ENCODE peak calls at places on chromosome 21, in nine cellular contexts. L is fibroblast of the aortic adventitia; W is stimulated activated CD4-positive, alpha-beta T cell treated with anti-CD3 and anti-CD28 coated beads, Interleukin-12 subunit alpha, Interleukin-12 subunit beta, amount 100 ng/mL, for 4 hours; U is RWPE1; Q is sigmoid colon; V is AG08395; E is Jurkat, Clone E6-1; A is NCI-H1105 treated with DMSO at 0.1 percent for 48 hours; I is stimulated activated CD8-positive, alpha-beta memory T cell treated with anti-CD3 and anti-CD28 coated beads, Interleukin-12 subunit alpha, Interleukin-12 subunit beta, amount 100 ng/mL, for 4 hours. N is an unnamed sample.
A peak's percentile ranks its signal among the peaks of the same experiment; 100 is the strongest.

GRCh38 chr21:28979092-28979491 is 13.6 kb downstream of the LTN1 start:
- DNase-seq in V (no peak), E (no peak), L (no peak), A (no peak), U (no peak), Q (no peak), W (no peak), I (no peak), N (no peak)

GRCh38 chr21:33901421-33902288 is 13.9 kb downstream of the ATP5PO start:
- DNase-seq in W (no peak), L (peak; percentile 65), Q (peak; percentile 73), U (no peak), E (peak; percentile 28), I (no peak), V (peak; percentile 55), A (peak; percentile 17), N (no peak)

GRCh38 chr21:44653656-44654575 is 543 bp downstream of the KRTAP12-4 start:
- DNase-seq in A (no peak), I (peak; percentile 17), Q (no peak), U (no peak), L (no peak), V (no peak), E (peak; percentile 72), W (no peak), N (peak; percentile 64)

GRCh38 chr21:26087223-26087918 is 83.2 kb downstream of the APP start:
- DNase-seq in A (peak; percentile 76), E (no peak), V (no peak), W (no peak), I (no peak), U (no peak), L (no peak), Q (no peak), N (no peak)

GRCh38 chr21:34882719-34883131 is 166.4 kb downstream of the RUNX1 start:
- DNase-seq in L (no peak), Q (no peak), A (no peak), E (no peak), W (no peak), U (no peak), V (no peak), I (no peak), N (no peak)

GRCh38 chr21:46252840-46253239 is 24.3 kb upstream of the LSS start:
- DNase-seq in E (no peak), L (no peak), V (no peak), A (no peak), U (no peak), I (no peak), Q (no peak), W (no peak), N (no peak)

GRCh38 chr21:42082501-42083360 is 11.6 kb downstream of the UMODL1 start:
- DNase-seq in E (no peak), V (no peak), I (no peak), A (no peak), U (no peak), L (no peak), W (no peak), Q (no peak), N (no peak)

GRCh38 chr21:44875341-44875740 is 1.9 kb upstream of the PTTG1IP start:
- DNase-seq in I (no peak), U (no peak), Q (no peak), A (no peak), E (peak; percentile 66), W (no peak), V (peak; percentile 29), L (peak; percentile 80), N (no peak)

GRCh38 chr21:35578831-35579470 is 481.4 kb downstream of the SETD4 start:
- DNase-seq in V (no peak), I (no peak), E (no peak), Q (no peak), A (no peak), L (peak; percentile 55), W (peak; percentile 10), U (no peak), N (no peak)

GRCh38 chr21:44454747-44455523 is at the start of gene LRRC3:
- DNase-seq in U (peak; percentile 95), Q (peak; percentile 95), L (peak; percentile 56), W (peak; percentile 81), I (peak; percentile 52), V (peak; percentile 93), E (peak; percentile 55), A (peak; percentile 61), N (peak; percentile 94)

GRCh38 chr21:45388011-45388521 is 16.9 kb upstream of the COL18A1 start:
- DNase-seq in I (no peak), V (no peak), E (no peak), Q (peak; percentile 66), U (no peak), L (no peak), A (no peak), W (no peak), N (no peak)

GRCh38 chr21:16330340-16331319 is 600.8 kb downstream of the USP25 start:
- DNase-seq in L (peak; percentile 91), W (no peak), A (peak; percentile 76), Q (no peak), V (peak; percentile 41), E (peak; percentile 54), U (peak; percentile 42), I (no peak), N (no peak)

GRCh38 chr21:32717851-32718316 is 9.9 kb downstream of the SYNJ1 start:
- DNase-seq in U (no peak), L (no peak), V (no peak), E (no peak), Q (no peak), W (no peak), I (no peak), A (no peak), N (no peak)

GRCh38 chr21:35026617-35027557 is 22.2 kb downstream of the RUNX1 start:
- DNase-seq in A (no peak), Q (peak; percentile 71), L (peak; percentile 46), V (peak; percentile 16), I (peak; percentile 70), W (peak; percentile 70), E (peak; percentile 99), U (no peak), N (peak; percentile 94)

GRCh38 chr21:35508389-35508888 is 459.3 kb upstream of the RUNX1 start:
- DNase-seq in E (no peak), U (no peak), A (no peak), V (peak; percentile 60), Q (peak; percentile 79), I (no peak), L (peak; percentile 62), W (no peak), N (no peak)

GRCh38 chr21:19507682-19508260 is 1104.2 kb upstream of the TMPRSS15 start:
- DNase-seq in E (peak; percentile 29), I (no peak), W (no peak), V (no peak), U (no peak), Q (no peak), L (no peak), A (peak; percentile 18), N (no peak)

GRCh38 chr21:27079807-27080206 is 112.9 kb upstream of the ADAMTS5 start:
- DNase-seq in U (no peak), V (no peak), A (no peak), L (no peak), E (no peak), Q (no peak), I (no peak), W (no peak), N (no peak)

GRCh38 chr21:31908106-31909031 is 35.5 kb downstream of the HUNK start:
- DNase-seq in Q (no peak), L (no peak), W (no peak), U (peak; percentile 13), V (peak; percentile 75), A (no peak), E (no peak), I (no peak), N (no peak)

GRCh38 chr21:44298301-44298700 is 1.6 kb upstream of the PFKL start:
- DNase-seq in I (no peak), Q (no peak), E (peak; percentile 24), A (no peak), U (no peak), L (peak; percentile 3), V (no peak), W (no peak), N (no peak)

GRCh38 chr21:45250272-45250671 is 37.4 kb downstream of the POFUT2 start:
- DNase-seq in I (no peak), W (no peak), E (no peak), V (no peak), U (no peak), Q (no peak), L (no peak), A (no peak), N (no peak)

GRCh38 chr21:41901782-41902181 is 22.6 kb upstream of the PRDM15 start:
- DNase-seq in I (no peak), Q (no peak), A (no peak), E (no peak), U (no peak), L (no peak), W (no peak), V (no peak), N (no peak)

GRCh38 chr21:35814858-35815619 is 245.3 kb downstream of the SETD4 start:
- DNase-seq in E (no peak), A (no peak), L (no peak), U (no peak), I (no peak), W (no peak), V (no peak), Q (no peak), N (no peak)

GRCh38 chr21:15604424-15604823 is 125.4 kb upstream of the USP25 start:
- DNase-seq in L (peak; percentile 61), Q (no peak), E (no peak), W (no peak), V (peak; percentile 54), I (no peak), U (peak; percentile 71), A (no peak), N (no peak)

N was measured in upper lobe of left lung.